ENCODE peak calls at places on chromosomes 12 and 14, in seven cellular contexts. D is HEK293T, P is GM19239, W is AG10803, C is Daoy, H is T follicular helper cell, V is chondrocyte. S is an unnamed sample.

GRCh38 chr14:22552001-22552826 is 36.8 kb downstream of the DAD1 start:
- DNase-seq in D (no peak), P (no peak), W (no peak), C (no peak), H (no peak), V (no peak), S (no peak)

GRCh38 chr12:89469361-89469760 is 55.2 kb downstream of the GALNT4 start:
- DNase-seq in D (no peak), P (peak; percentile 21), W (peak; percentile 29), C (peak; percentile 63), H (no peak), V (no peak), S (peak; percentile 75)

GRCh38 chr12:53201170-53201541 is 5.9 kb downstream of the ITGB7 start:
- DNase-seq in D (no peak), P (no peak), W (peak; percentile 55), C (no peak), H (no peak), V (no peak), S (no peak)

GRCh38 chr14:100106260-100106659 is 41.0 kb downstream of the EVL start:
- DNase-seq in D (no peak), P (no peak), W (no peak), C (no peak), H (peak; percentile 71), V (no peak), S (no peak)

GRCh38 chr14:91373591-91374245 is 43.9 kb downstream of the CCDC88C start:
- DNase-seq in D (no peak), P (peak; percentile 73), W (no peak), C (no peak), H (peak; percentile 52), V (no peak), S (peak; percentile 54)

GRCh38 chr14:67987596-67987995 is 168.0 kb downstream of the RAD51B start:
- DNase-seq in D (no peak), P (no peak), W (peak; percentile 87), C (peak; percentile 83), H (no peak), V (no peak), S (peak; percentile 91)

GRCh38 chr12:54082402-54082892 is 28.8 kb downstream of the HOXC4 start:
- DNase-seq in D (peak; percentile 38), P (no peak), W (no peak), C (peak; percentile 13), H (peak; percentile 10), V (no peak), S (peak; percentile 16)

GRCh38 chr12:131829795-131830334 is 1.7 kb downstream of the MMP17 start:
- DNase-seq in D (no peak), P (no peak), W (no peak), C (peak; percentile 40), H (no peak), V (no peak), S (no peak)

GRCh38 chr14:55586411-55586810 is 6.4 kb downstream of the KTN1 start:
- DNase-seq in D (no peak), P (no peak), W (peak; percentile 11), C (no peak), H (no peak), V (no peak), S (no peak)

GRCh38 chr12:102120564-102120873 is 536 bp downstream of the PARPBP start:
- DNase-seq in D (peak; percentile 5), P (no peak), W (no peak), C (no peak), H (no peak), V (no peak), S (no peak)

GRCh38 chr12:56994231-56994746 is 12.1 kb downstream of the ZBTB39 start:
- DNase-seq in D (no peak), P (no peak), W (no peak), C (no peak), H (no peak), V (no peak), S (no peak)

GRCh38 chr14:68309121-68309520 is 483.7 kb downstream of the ZFP36L1 start:
- DNase-seq in D (no peak), P (no peak), W (no peak), C (peak; percentile 49), H (no peak), V (no peak), S (peak; percentile 50)

GRCh38 chr12:62468394-62468793 is 1.8 kb downstream of the MON2 start:
- DNase-seq in D (no peak), P (no peak), W (peak; percentile 5), C (no peak), H (no peak), V (no peak), S (no peak)

GRCh38 chr12:57149309-57149900 is 2.0 kb upstream of the LRP1-AS start:
- DNase-seq in D (no peak), P (no peak), W (peak; percentile 90), C (no peak), H (no peak), V (no peak), S (no peak)

GRCh38 chr12:57107456-57107855 is 3.7 kb downstream of the STAT6 start:
- DNase-seq in D (no peak), P (no peak), W (no peak), C (no peak), H (no peak), V (no peak), S (no peak)

GRCh38 chr12:3222935-3223334 is 145.8 kb downstream of the TSPAN9 start:
- DNase-seq in D (no peak), P (no peak), W (no peak), C (no peak), H (no peak), V (no peak), S (no peak)

GRCh38 chr12:8987589-8988205 is 1.6 kb upstream of the KLRG1 start:
- DNase-seq in D (no peak), P (no peak), W (no peak), C (no peak), H (no peak), V (no peak), S (no peak)

GRCh38 chr12:91637789-91638624 is 455.4 kb upstream of the DCN start:
- DNase-seq in D (no peak), P (no peak), W (no peak), C (no peak), H (no peak), V (no peak), S (no peak)

GRCh38 chr14:35565896-35566464 is 32.0 kb downstream of the INSM2 start:
- DNase-seq in D (no peak), P (no peak), W (no peak), C (no peak), H (no peak), V (no peak), S (no peak)

GRCh38 chr12:131072446-131073230 is 118.9 kb downstream of the ADGRD1 start:
- DNase-seq in D (no peak), P (no peak), W (no peak), C (no peak), H (no peak), V (peak; percentile 39), S (no peak)

GRCh38 chr12:76075448-76075847 is 9.0 kb downstream of the NAP1L1 start:
- DNase-seq in D (no peak), P (no peak), W (no peak), C (no peak), H (no peak), V (no peak), S (no peak)

GRCh38 chr14:92651793-92652382 is 96.5 kb downstream of the LGMN start:
- DNase-seq in D (no peak), P (no peak), W (no peak), C (no peak), H (no peak), V (no peak), S (no peak)

GRCh38 chr12:12056951-12057350 is 13.8 kb upstream of the BCL2L14 start:
- DNase-seq in D (no peak), P (no peak), W (no peak), C (no peak), H (no peak), V (no peak), S (no peak)

GRCh38 chr12:943051-943450 is 6.4 kb downstream of the RAD52 start:
- DNase-seq in D (no peak), P (no peak), W (no peak), C (no peak), H (no peak), V (no peak), S (no peak)

GRCh38 chr14:61538464-61539022 is 156.8 kb upstream of the HIF1A start:
- DNase-seq in D (no peak), P (no peak), W (no peak), C (no peak), H (no peak), V (no peak), S (no peak)

GRCh38 chr14:60744566-60744965 is 10.0 kb downstream of the MNAT1 start:
- DNase-seq in D (no peak), P (no peak), W (no peak), C (no peak), H (no peak), V (no peak), S (no peak)

GRCh38 chr14:101851716-101852395 is 90.3 kb downstream of the PPP2R5C start:
- DNase-seq in D (no peak), P (no peak), W (no peak), C (no peak), H (no peak), V (no peak), S (no peak)

GRCh38 chr14:103427485-103428443 is 42.5 kb downstream of the MARK3 start:
- DNase-seq in D (no peak), P (no peak), W (peak; percentile 77), C (peak; percentile 93), H (no peak), V (no peak), S (peak; percentile 95)

GRCh38 chr14:103702095-103702494 is 13.2 kb downstream of the XRCC3 start:
- DNase-seq in D (no peak), P (no peak), W (no peak), C (no peak), H (no peak), V (no peak), S (no peak)

GRCh38 chr12:72282721-72283120 is 10.6 kb downstream of the TRHDE start:
- DNase-seq in D (no peak), P (no peak), W (peak; percentile 31), C (no peak), H (no peak), V (no peak), S (peak; percentile 63)

GRCh38 chr12:119156401-119156800 is 22.3 kb upstream of the HSPB8 start:
- DNase-seq in D (peak; percentile 41), P (no peak), W (no peak), C (peak; percentile 34), H (no peak), V (no peak), S (no peak)

GRCh38 chr14:91289464-91289863 is 45.0 kb upstream of the GPR68 start:
- DNase-seq in D (no peak), P (no peak), W (no peak), C (no peak), H (no peak), V (no peak), S (no peak)

GRCh38 chr12:9687228-9687627 is 17.7 kb downstream of the CLEC2D start:
- DNase-seq in D (no peak), P (no peak), W (no peak), C (peak; percentile 72), H (no peak), V (no peak), S (peak; percentile 74)

GRCh38 chr12:98752726-98753125 is 107.6 kb downstream of the APAF1 start:
- DNase-seq in D (no peak), P (no peak), W (peak; percentile 63), C (peak; percentile 94), H (no peak), V (no peak), S (peak; percentile 85)

S was measured in M059J.